ENCODE peak calls at places on chromosome 5, in eight cellular contexts. W is AG04450, Q is left ventricle myocardium inferior, H is Calu3, K is upper lobe of left lung, M is heart left ventricle, N is nephron progenitor cell, U is neural progenitor cell. G is an unnamed sample.

GRCh38 chr5:171387970-171388815 is 544 bp downstream of the NPM1 start:
- DNase-seq in N (peak; percentile 73), W (peak; percentile 33), M (peak; percentile 77), U (peak; percentile 81), H (peak; percentile 88), K (peak; percentile 94), Q (peak; percentile 70), G (peak; percentile 85)

GRCh38 chr5:83401122-83401620 is 70.4 kb upstream of the VCAN start:
- DNase-seq in M (no peak), N (no peak), K (no peak), Q (no peak), W (no peak), U (no peak), H (no peak), G (no peak)

GRCh38 chr5:16787278-16787677 is 148.8 kb downstream of the MYO10 start:
- DNase-seq in U (no peak), M (no peak), H (no peak), K (no peak), Q (no peak), W (no peak), N (no peak), G (no peak)

GRCh38 chr5:15142458-15142857 is 270.9 kb upstream of the ANKH start:
- DNase-seq in M (no peak), U (no peak), K (no peak), N (no peak), Q (no peak), H (no peak), W (no peak), G (no peak)

GRCh38 chr5:77172713-77173328 is 37.7 kb upstream of the PDE8B start:
- DNase-seq in H (no peak), M (no peak), U (no peak), Q (no peak), N (no peak), W (no peak), K (no peak), G (no peak)

GRCh38 chr5:3104446-3105047 is 353.1 kb upstream of the IRX2 start:
- DNase-seq in N (no peak), Q (no peak), H (no peak), W (no peak), U (peak; percentile 87), M (no peak), K (no peak), G (no peak)

GRCh38 chr5:153460421-153460820 is 30.0 kb upstream of the GRIA1 start:
- DNase-seq in Q (no peak), H (no peak), N (no peak), K (no peak), U (no peak), W (no peak), M (no peak), G (no peak)

GRCh38 chr5:145941677-145942130 is 5.3 kb downstream of the SH3RF2 start:
- DNase-seq in W (no peak), Q (no peak), U (no peak), N (no peak), M (no peak), H (no peak), K (no peak), G (no peak)

DNA sequence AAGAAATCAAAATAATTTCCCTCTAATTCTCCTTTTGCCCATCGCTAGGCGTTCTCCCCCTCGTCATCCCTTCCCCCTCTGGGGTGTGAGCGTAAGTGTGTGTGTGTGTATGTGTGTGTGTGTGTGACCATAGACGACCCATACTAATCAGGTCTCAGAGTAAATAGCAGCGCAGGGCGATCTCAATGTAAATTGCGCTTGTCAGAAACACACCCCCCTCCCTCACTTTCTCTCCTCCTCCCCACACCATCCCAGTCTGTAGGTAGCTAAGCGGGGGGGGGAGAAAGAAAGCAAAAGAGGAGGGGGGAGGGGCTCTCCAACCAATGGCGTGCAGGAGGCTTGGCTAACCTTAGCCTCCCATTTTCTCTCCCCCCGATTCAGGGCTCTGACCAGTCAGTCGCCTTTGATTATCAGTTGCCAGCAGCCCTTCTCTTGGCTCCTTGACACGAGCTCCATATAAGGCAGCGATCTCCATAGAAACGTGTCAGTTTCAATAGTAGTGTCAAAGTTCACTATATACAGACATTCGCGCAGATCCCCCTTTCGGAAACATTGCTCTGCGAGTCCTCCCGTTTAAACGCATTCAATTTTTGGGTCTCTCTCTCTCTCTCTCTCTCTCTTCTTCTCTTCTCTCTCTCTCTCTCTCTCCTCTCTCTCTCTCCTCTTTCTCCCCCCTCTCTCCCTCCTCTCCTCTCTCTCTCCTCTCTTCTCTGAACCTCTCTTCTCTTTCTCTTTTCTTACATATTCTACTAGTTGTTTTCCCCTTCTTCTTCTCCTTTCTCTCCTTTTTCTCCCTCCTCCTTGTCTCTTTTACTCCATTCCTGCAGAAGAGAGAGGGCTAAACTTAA is at the start of gene NR2F1:
- DNase-seq in H (peak; percentile 88), U (peak; percentile 95), M (no peak), Q (no peak), W (peak; percentile 99), N (peak; percentile 80), K (no peak), G (peak; percentile 79)
- TF ChIP-seq CTCF in H (no peak), U (peak; percentile 13), M (no peak), Q (no peak), W (no peak), N (no peak), K (peak; percentile 38), G (no peak)

GRCh38 chr5:35852084-35852734 is 4.5 kb upstream of the IL7R start:
- DNase-seq in K (peak; percentile 6), N (no peak), W (no peak), M (no peak), Q (no peak), H (no peak), U (no peak), G (no peak)
- TF ChIP-seq CTCF in K (no peak), N (no peak), W (no peak), M (no peak), Q (no peak), H (no peak), U (no peak), G (no peak)

DNA sequence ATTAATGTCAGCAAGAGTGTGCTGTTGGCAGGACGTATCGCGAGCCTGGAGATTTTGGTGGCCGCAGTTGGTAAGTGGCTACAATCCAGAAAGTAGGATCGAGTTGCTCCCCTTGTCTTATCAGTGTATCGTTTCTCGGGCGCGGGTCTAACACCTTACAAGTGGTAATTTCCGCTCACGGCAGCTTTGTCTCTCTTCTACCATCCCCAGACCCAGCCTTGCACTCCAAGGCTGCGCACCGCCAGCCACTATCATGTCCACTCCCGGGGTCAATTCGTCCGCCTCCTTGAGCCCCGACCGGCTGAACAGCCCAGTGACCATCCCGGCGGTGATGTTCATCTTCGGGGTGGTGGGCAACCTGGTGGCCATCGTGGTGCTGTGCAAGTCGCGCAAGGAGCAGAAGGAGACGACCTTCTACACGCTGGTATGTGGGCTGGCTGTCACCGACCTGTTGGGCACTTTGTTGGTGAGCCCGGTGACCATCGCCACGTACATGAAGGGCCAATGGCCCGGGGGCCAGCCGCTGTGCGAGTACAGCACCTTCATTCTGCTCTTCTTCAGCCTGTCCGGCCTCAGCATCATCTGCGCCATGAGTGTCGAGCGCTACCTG is 1.1 kb downstream of the PTGER4 start:
- DNase-seq in W (no peak), K (peak; percentile 80), U (peak; percentile 44), N (peak; percentile 35), H (peak; percentile 65), M (peak; percentile 28), Q (no peak), G (no peak)
- TF ChIP-seq CTCF in W (peak; percentile 38), K (peak; percentile 46), U (peak; percentile 44), N (no peak), H (no peak), M (no peak), Q (peak; percentile 22), G (peak; percentile 50)

GRCh38 chr5:142324377-142324870 is 397 bp downstream of the SPRY4 start:
- DNase-seq in K (peak; percentile 89), H (peak; percentile 64), W (no peak), U (no peak), N (peak; percentile 48), Q (peak; percentile 22), M (no peak), G (no peak)
- TF ChIP-seq CTCF in K (peak; percentile 54), H (peak; percentile 37), W (peak; percentile 44), U (peak; percentile 39), N (no peak), Q (peak; percentile 31), M (peak; percentile 31), G (peak; percentile 55)

DNA sequence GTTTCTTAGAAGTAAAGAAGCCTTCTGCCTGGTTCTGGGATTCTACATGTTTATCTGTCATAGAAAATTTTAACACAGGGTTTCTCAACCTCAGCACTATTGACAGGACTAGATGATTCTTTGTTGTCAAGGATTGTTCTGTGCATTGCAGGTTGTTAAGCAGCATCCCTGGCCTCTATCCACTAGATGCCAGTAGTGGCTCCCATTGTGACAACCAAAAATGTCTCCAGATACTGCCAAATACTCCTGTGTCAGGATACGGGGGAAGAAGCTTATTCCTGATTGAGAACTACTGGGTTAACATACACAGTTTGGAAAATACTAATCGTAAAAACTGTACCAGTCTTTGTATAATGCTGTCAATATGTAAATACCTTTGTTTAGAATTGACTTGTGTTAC is 167.1 kb downstream of the NIPBL start:
- DNase-seq in W (no peak), Q (no peak), H (no peak), M (no peak), N (no peak), U (no peak), K (no peak), G (no peak)
- TF ChIP-seq CTCF in W (no peak), Q (no peak), H (no peak), M (no peak), N (no peak), U (peak; percentile 26), K (no peak), G (peak; percentile 29)

DNA sequence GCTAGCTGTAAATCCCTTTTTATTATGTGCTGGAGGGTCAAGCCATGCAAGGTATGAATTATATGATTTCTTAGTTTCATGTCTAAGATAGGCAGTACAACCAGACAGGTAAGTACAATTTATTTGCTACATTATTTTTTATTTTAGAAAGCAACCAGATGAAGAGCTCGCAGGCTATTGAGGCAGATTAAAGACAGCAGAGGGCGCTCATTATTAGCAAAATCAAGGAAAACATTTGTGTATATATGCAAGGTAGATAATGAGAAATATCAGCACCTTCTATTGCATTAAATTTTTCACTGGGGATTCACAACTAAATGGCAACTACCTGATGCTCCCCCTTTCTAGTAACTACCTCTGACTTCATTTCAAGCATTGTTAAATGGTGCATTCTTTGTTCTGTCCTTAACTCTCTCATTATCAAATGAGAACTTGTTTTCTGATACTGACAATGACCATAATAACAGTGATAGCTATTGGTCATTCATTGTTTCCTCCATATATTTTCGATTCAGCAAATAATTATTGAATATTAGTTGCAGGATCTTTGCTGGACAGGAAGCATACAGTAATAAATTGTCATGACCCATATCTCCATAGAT is 8.6 kb downstream of the SCGB3A2 start:
- DNase-seq in H (peak; percentile 56), K (no peak), W (no peak), Q (no peak), U (peak; percentile 23), M (no peak), N (no peak), G (no peak)
- TF ChIP-seq CTCF in H (peak; percentile 63), K (peak; percentile 40), W (peak; percentile 43), Q (peak; percentile 65), U (peak; percentile 69), M (peak; percentile 65), N (peak; percentile 46), G (peak; percentile 77)

GRCh38 chr5:143499480-143500114 is 96.1 kb upstream of the NR3C1 start:
- DNase-seq in W (no peak), M (no peak), K (no peak), U (no peak), H (no peak), Q (no peak), N (no peak), G (no peak)
- TF ChIP-seq CTCF in W (no peak), M (no peak), K (no peak), U (no peak), H (no peak), Q (no peak), N (no peak), G (peak; percentile 20)

G was measured in type B pancreatic cell.